ENCODE peak calls at places on chromosomes 4 and X, in ten cellular contexts. H is ovary, S is sigmoid colon, M is body of pancreas, Z is esophagus squamous epithelium, R is gastrocnemius medialis, F is A549, J is tibial nerve, X is stomach, N is K562. A is an unnamed sample.

GRCh38 chr4:35105486-35105885 is 1138.8 kb downstream of the ARAP2 start:
- DNase-seq in H (no peak), S (no peak), M (no peak), Z (no peak), R (no peak), F (no peak), J (no peak), X (no peak), N (no peak), A (no peak)

GRCh38 chr4:7765676-7766075 is 174.0 kb downstream of the AFAP1 start:
- DNase-seq in H (no peak), S (no peak), M (no peak), Z (no peak), R (no peak), F (no peak), J (no peak), X (no peak), N (no peak), A (no peak)

GRCh38 chr4:167885071-167885470 is 207.3 kb upstream of the ANXA10 start:
- DNase-seq in H (no peak), S (no peak), M (no peak), Z (no peak), R (no peak), F (no peak), J (no peak), X (no peak), N (no peak), A (no peak)

GRCh38 chr4:105196523-105197145 is 50.0 kb downstream of the TET2 start:
- DNase-seq in H (no peak), S (no peak), M (no peak), Z (no peak), R (no peak), F (peak), J (no peak), X (no peak), N (peak), A (no peak)

GRCh38 chrX:130636277-130636676 is 234.5 kb downstream of the RBMX2 start:
- DNase-seq in H (no peak), S (no peak), M (no peak), Z (no peak), R (no peak), F (no peak), J (no peak), X (no peak), N (no peak), A (no peak)

GRCh38 chr4:107666134-107666533 is 53.9 kb downstream of the PAPSS1 start:
- DNase-seq in H (no peak), S (no peak), M (no peak), Z (no peak), R (no peak), F (no peak), J (no peak), X (no peak), N (no peak), A (no peak)

GRCh38 chr4:67765928-67766327 is 11.7 kb upstream of the GNRHR start:
- DNase-seq in H (no peak), S (no peak), M (no peak), Z (no peak), R (no peak), F (no peak), J (no peak), X (no peak), N (no peak), A (no peak)

GRCh38 chrX:151006410-151007109 is 23.4 kb downstream of the HMGB3 start:
- DNase-seq in H (no peak), S (no peak), M (no peak), Z (no peak), R (no peak), F (no peak), J (no peak), X (no peak), N (no peak), A (no peak)

GRCh38 chr4:7358100-7358735 is 76.5 kb downstream of the PSAPL1 start:
- DNase-seq in H (peak), S (peak), M (no peak), Z (no peak), R (peak), F (peak), J (no peak), X (peak), N (no peak), A (no peak)

GRCh38 chrX:8748855-8749254 is 16.9 kb upstream of the ANOS1 start:
- DNase-seq in H (no peak), S (no peak), M (no peak), Z (no peak), R (no peak), F (peak), J (no peak), X (no peak), N (peak), A (no peak)

GRCh38 chr4:141609243-141609642 is 27.1 kb upstream of the IL15 start:
- DNase-seq in H (no peak), S (no peak), M (peak), Z (no peak), R (no peak), F (no peak), J (no peak), X (no peak), N (no peak), A (no peak)

GRCh38 chrX:38513087-38513742 is 48.1 kb upstream of the TSPAN7 start:
- DNase-seq in H (no peak), S (no peak), M (no peak), Z (no peak), R (peak), F (no peak), J (no peak), X (no peak), N (no peak), A (no peak)

GRCh38 chrX:53494427-53494826 is 60.3 kb upstream of the HSD17B10 start:
- DNase-seq in H (no peak), S (no peak), M (no peak), Z (no peak), R (no peak), F (no peak), J (no peak), X (no peak), N (peak), A (no peak)

GRCh38 chrX:41238543-41238942 is 95.4 kb upstream of the DDX3X start:
- DNase-seq in H (no peak), S (no peak), M (no peak), Z (no peak), R (no peak), F (no peak), J (no peak), X (no peak), N (peak), A (no peak)

GRCh38 chr4:26576171-26576829 is 7.6 kb upstream of the TBC1D19 start:
- DNase-seq in H (no peak), S (no peak), M (no peak), Z (no peak), R (no peak), F (no peak), J (no peak), X (no peak), N (no peak), A (no peak)

GRCh38 chr4:92100980-92101379 is 202.8 kb upstream of the GRID2 start:
- DNase-seq in H (no peak), S (no peak), M (no peak), Z (no peak), R (no peak), F (no peak), J (no peak), X (no peak), N (no peak), A (no peak)

GRCh38 chr4:94453534-94453963 is 1.8 kb downstream of the PDLIM5 start:
- DNase-seq in H (no peak), S (no peak), M (no peak), Z (no peak), R (no peak), F (no peak), J (no peak), X (no peak), N (peak), A (no peak)

DNA sequence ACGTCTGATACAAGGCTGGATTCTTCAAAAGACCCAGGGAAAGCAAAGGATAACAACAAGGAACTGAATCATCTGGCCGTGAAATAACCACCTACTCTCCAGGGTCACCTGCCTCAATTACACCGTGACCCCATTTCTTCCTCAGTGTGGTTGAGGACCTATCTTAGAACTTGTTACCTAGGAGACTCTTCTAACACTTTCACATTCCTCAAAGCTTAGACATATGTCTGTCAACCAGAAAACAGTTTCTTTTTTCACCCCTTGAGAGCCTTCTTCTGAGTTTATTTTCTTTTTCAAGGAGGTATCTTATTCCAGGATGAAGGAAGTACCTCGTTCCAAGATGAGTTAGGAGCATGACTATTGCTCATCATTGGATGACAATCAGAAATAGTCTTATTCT is 337.8 kb downstream of the ARHGAP24 start:
- DNase-seq in H (no peak), S (no peak), M (no peak), Z (no peak), R (no peak), F (no peak), J (no peak), X (no peak), N (no peak), A (no peak)
- H3K27ac ChIP-seq in H (no peak), S (no peak), M (no peak), Z (no peak), R (peak), F (no peak), J (no peak), X (no peak), N (no peak), A (no peak)

GRCh38 chrX:136764206-136764605 is 16.5 kb downstream of the ARHGEF6 start:
- DNase-seq in H (no peak), S (no peak), M (no peak), Z (no peak), R (no peak), F (no peak), J (no peak), X (no peak), N (no peak), A (no peak)

GRCh38 chrX:136766785-136767103 is 14.0 kb downstream of the ARHGEF6 start:
- DNase-seq in H (peak), S (no peak), M (peak), Z (no peak), R (no peak), F (no peak), J (no peak), X (no peak), N (peak), A (no peak)

GRCh38 chrX:136767104-136767941 is 13.4 kb downstream of the ARHGEF6 start:
- DNase-seq in H (peak), S (peak), M (peak), Z (no peak), R (peak), F (peak), J (no peak), X (peak), N (peak), A (peak)

GRCh38 chrX:136765957-136766356 is 14.8 kb downstream of the ARHGEF6 start:
- DNase-seq in H (no peak), S (no peak), M (no peak), Z (no peak), R (no peak), F (no peak), J (no peak), X (no peak), N (no peak), A (no peak)

DNA sequence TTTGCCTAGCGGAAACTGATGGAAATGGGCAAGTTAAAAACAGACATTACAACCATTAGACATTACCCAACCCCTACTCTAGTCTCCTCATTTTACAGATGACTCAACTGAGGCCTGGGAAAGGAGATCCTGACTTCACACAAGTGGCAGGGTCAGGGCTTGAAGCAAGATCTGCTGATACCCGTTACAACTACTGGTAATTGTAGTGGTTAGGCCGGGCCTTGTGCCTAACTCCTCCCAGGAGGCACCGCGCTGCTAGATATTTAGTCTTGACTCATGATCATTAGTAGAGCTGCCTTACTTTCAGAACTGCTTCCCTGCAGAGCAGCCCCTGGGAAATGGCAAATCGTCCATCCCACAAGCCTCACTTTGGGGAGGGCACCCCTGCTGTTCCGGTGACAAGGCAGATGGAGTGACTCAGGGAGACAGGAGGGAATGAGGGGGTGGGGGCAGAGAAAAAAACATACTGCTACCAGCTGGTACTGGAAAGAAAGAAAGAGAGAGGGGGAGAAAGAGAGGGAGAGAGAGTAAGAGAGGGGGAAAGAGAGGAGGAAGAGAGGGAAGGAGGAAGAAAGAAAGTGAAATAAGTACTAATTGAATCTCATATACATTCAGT is 12.2 kb downstream of the ARHGEF6 start:
- DNase-seq in H (peak), S (peak), M (peak), Z (no peak), R (peak), F (no peak), J (no peak), X (no peak), N (peak), A (no peak)
- TF ChIP-seq POLR2A in H (no peak), S (no peak), M (no peak), Z (no peak), R (peak), F (no peak), J (no peak), X (no peak), N (peak), A (no peak)

GRCh38 chrX:67555578-67556203 is 11.9 kb downstream of the AR start:
- DNase-seq in H (no peak), S (no peak), M (peak), Z (no peak), R (no peak), F (peak), J (no peak), X (peak), N (peak), A (no peak)
- TF ChIP-seq CTCF in H (peak), S (peak), M (peak), Z (no peak), R (peak), F (peak), J (peak), X (peak), N (peak), A (peak)

GRCh38 chr4:752196-752861 is 46.7 kb downstream of the PCGF3 start:
- DNase-seq in H (no peak), S (no peak), M (no peak), Z (no peak), R (no peak), F (no peak), J (no peak), X (no peak), N (no peak), A (no peak)
- H3K27ac ChIP-seq in H (no peak), S (no peak), M (no peak), Z (no peak), R (no peak), F (no peak), J (no peak), X (no peak), N (no peak), A (no peak)

GRCh38 chr4:173528378-173529321 is 1.4 kb downstream of the HAND2 start:
- DNase-seq in H (peak), S (peak), M (no peak), Z (no peak), R (no peak), F (no peak), J (no peak), X (no peak), N (peak), A (no peak)
- TF ChIP-seq POLR2A in H (no peak), S (no peak), M (no peak), Z (no peak), R (no peak), F (no peak), J (no peak), X (no peak), N (no peak), A (no peak)

GRCh38 chrX:4674028-4674782 is 960.8 kb upstream of the PRKX start:
- DNase-seq in H (no peak), S (no peak), M (no peak), Z (no peak), R (no peak), F (no peak), J (no peak), X (no peak), N (no peak), A (no peak)

GRCh38 chrX:4675686-4676300 is 962.3 kb upstream of the PRKX start:
- DNase-seq in H (no peak), S (no peak), M (no peak), Z (no peak), R (no peak), F (no peak), J (no peak), X (peak), N (no peak), A (no peak)

GRCh38 chrX:4671344-4671743 is 957.9 kb upstream of the PRKX start:
- DNase-seq in H (no peak), S (no peak), M (no peak), Z (no peak), R (no peak), F (no peak), J (no peak), X (no peak), N (no peak), A (no peak)

GRCh38 chrX:4668802-4669536 is 955.5 kb upstream of the PRKX start:
- DNase-seq in H (no peak), S (no peak), M (no peak), Z (no peak), R (no peak), F (no peak), J (no peak), X (no peak), N (no peak), A (no peak)

GRCh38 chrX:4670606-4671005 is 957.2 kb upstream of the PRKX start:
- DNase-seq in H (no peak), S (no peak), M (peak), Z (no peak), R (no peak), F (no peak), J (no peak), X (peak), N (no peak), A (no peak)
- TF ChIP-seq CTCF in H (no peak), S (no peak), M (peak), Z (no peak), R (no peak), F (no peak), J (no peak), X (no peak), N (no peak), A (no peak)

GRCh38 chrX:15334561-15334960 is 762 bp downstream of the PIGA start:
- DNase-seq in H (no peak), S (no peak), M (peak), Z (no peak), R (no peak), F (no peak), J (no peak), X (no peak), N (peak), A (no peak)
- H3K27ac ChIP-seq in H (peak), S (peak), M (peak), Z (peak), R (peak), F (peak), J (peak), X (peak), N (peak), A (peak)